ENCODE peak calls at places on chromosomes 2 and 18, in eight cellular contexts. F is GM23248, R is tibial artery, G is cardiac fibroblast, W is OCI-LY7, C is lung, T is IMR-90, M is fibroblast of villous mesenchyme. U is an unnamed sample.

GRCh38 chr2:96340493-96341414 is 5.2 kb downstream of the NCAPH start:
- DNase-seq in G (peak; percentile 54), T (peak; percentile 64), F (peak; percentile 27), C (no peak), M (peak; percentile 55), W (no peak), R (no peak), U (no peak)

GRCh38 chr2:26453421-26454329 is 24.2 kb downstream of the OTOF start:
- DNase-seq in M (no peak), R (peak; percentile 48), W (no peak), C (no peak), G (no peak), F (no peak), T (no peak), U (no peak)

GRCh38 chr2:105388971-105389381 is 9.9 kb downstream of the FHL2 start:
- DNase-seq in T (peak; percentile 98), M (peak; percentile 98), C (no peak), W (no peak), F (peak; percentile 85), R (no peak), G (peak; percentile 96), U (no peak)

GRCh38 chr2:25215948-25216679 is 47.7 kb upstream of the POMC start:
- DNase-seq in M (peak; percentile 78), T (no peak), F (peak; percentile 75), W (peak; percentile 41), C (peak; percentile 65), R (peak; percentile 79), G (peak; percentile 51), U (peak; percentile 18)

GRCh38 chr2:202037086-202037485 is 3.4 kb downstream of the FZD7 start:
- DNase-seq in M (peak; percentile 70), F (peak; percentile 59), C (no peak), W (no peak), G (no peak), R (no peak), T (peak; percentile 63), U (no peak)

GRCh38 chr2:68282814-68283812 is 30.8 kb upstream of the PPP3R1 start:
- DNase-seq in G (peak; percentile 63), F (peak; percentile 63), R (no peak), W (peak; percentile 74), M (peak; percentile 50), C (no peak), T (peak; percentile 61), U (peak; percentile 45)

GRCh38 chr18:2302628-2303516 is 268.4 kb downstream of the METTL4 start:
- DNase-seq in G (peak; percentile 53), T (no peak), M (no peak), W (no peak), C (no peak), F (peak; percentile 50), R (no peak), U (peak; percentile 89)

GRCh38 chr18:8314123-8314522 is 295.1 kb upstream of the RAB12 start:
- DNase-seq in R (no peak), G (no peak), F (peak; percentile 13), W (no peak), C (no peak), T (peak; percentile 40), M (no peak), U (no peak)

GRCh38 chr2:203626952-203627681 is 79.3 kb upstream of the CD28 start:
- DNase-seq in F (peak; percentile 75), W (no peak), T (peak; percentile 86), C (no peak), G (peak; percentile 42), R (no peak), M (peak; percentile 98), U (no peak)

GRCh38 chr2:63488118-63488713 is 100.1 kb downstream of the WDPCP start:
- DNase-seq in M (peak; percentile 38), T (peak; percentile 46), R (no peak), C (no peak), F (peak; percentile 58), W (no peak), G (peak; percentile 69), U (peak; percentile 37)

GRCh38 chr2:115738138-115738537 is 1295.7 kb downstream of the DPP10 start:
- DNase-seq in W (no peak), M (no peak), T (no peak), R (no peak), F (no peak), C (no peak), G (no peak), U (no peak)

DNA sequence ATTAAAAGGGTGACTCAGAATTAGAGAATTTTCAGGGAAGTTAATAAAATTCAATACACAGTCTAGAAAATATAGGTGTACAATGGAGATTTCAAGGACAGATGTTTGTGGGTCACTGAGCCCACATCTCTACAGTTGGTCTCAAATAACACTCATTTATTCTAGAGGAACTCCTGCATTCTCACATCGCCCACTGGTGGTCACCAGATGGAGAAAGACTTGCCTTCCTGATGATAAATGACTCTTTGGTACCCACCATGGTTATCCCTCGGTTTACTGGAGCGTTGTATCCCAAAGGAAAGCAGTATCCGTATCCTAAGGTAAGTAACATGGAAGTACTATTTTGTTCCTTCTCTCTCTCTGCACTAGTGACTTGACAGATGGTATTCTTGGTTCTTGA is 1297.1 kb downstream of the DPP10 start:
- DNase-seq in M (no peak), W (peak; percentile 0), F (no peak), C (no peak), T (no peak), R (no peak), G (no peak), U (no peak)
- H3K4me3 ChIP-seq in M (no peak overlapping the region), W (no peak overlapping the region), F (no peak overlapping the region), C (no peak overlapping the region), T (no peak overlapping the region), R (no peak overlapping the region), G (no peak overlapping the region), U (no peak overlapping the region)

GRCh38 chr2:241809383-241810303 is 650 bp downstream of the NEU4 start:
- DNase-seq in G (no peak), T (no peak), M (no peak), R (no peak), C (no peak), W (no peak), F (no peak), U (no peak)

GRCh38 chr2:241808701-241809382 is at the start of gene NEU4:
- DNase-seq in T (no peak), C (no peak), F (no peak), W (no peak), R (no peak), G (peak; percentile 8), M (no peak), U (no peak)

GRCh38 chr2:241811209-241811951 is 2.4 kb downstream of the NEU4 start:
- DNase-seq in C (peak; percentile 27), T (no peak), R (peak; percentile 66), M (no peak), W (no peak), F (no peak), G (peak; percentile 18), U (no peak)

GRCh38 chr2:241811952-241812729 is 3.1 kb downstream of the NEU4 start:
- DNase-seq in T (no peak), M (no peak), R (peak; percentile 65), C (no peak), F (no peak), W (no peak), G (no peak), U (no peak)

DNA sequence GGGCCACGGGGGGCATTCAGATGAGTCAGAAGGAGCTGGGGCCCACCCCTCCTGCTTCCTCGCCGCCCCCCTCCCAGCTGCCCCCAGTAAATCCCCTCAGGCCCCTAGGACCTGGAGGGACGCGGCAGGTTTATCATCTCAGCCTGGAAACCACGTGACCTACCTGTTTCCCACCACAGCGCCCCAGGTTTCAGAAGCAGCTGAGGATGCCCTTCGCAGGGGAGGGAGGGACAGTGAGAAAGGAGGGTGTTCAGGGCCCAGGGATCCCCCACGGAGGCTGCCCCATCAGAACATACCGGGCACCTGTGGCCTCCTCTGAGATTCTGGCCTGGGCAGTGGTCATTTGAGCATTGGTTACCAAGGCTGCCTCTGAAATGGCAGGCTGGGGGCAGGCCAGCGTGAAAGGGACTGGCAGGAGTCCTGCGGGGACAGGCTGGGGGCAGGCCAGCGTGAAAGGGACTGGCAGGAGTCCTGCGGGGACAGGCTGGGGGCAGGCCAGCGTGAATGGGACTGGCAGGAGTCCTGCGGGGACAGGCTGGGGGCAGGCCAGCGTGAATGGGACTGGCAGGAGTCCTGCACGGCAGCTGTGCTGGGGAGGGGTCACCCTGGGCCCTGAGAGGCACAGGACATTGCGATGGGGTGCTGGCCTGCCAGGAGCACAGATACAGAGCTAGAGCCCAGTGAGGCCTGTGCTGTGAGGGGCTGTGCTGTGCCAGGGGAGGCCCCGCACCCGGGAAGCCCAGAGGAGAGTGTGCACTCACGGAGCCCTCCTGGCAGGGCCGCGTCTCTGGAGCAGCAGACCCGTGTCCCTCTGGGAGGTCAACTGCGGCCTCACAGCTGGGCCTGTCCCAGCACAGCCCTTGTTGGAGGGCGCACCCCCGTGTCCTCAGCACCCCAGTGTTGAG is 1.6 kb downstream of the NEU4 start:
- DNase-seq in W (no peak), M (no peak), G (no peak), R (peak; percentile 64), F (no peak), C (no peak), T (no peak), U (no peak)
- H3K4me3 ChIP-seq in W (no peak overlapping the region), M (no peak overlapping the region), G (no peak overlapping the region), R (no peak overlapping the region), F (no peak overlapping the region), C (no peak overlapping the region), T (no peak overlapping the region), U (no peak overlapping the region)

GRCh38 chr2:60539177-60539576 is 14.3 kb downstream of the BCL11A start:
- DNase-seq in G (no peak), F (no peak), T (no peak), W (no peak), M (no peak), C (no peak), R (no peak), U (no peak)
- H3K4me3 ChIP-seq in G (no peak overlapping the region), F (no peak overlapping the region), T (no peak overlapping the region), W (no peak overlapping the region), M (no peak overlapping the region), C (no peak overlapping the region), R (no peak overlapping the region), U (no peak overlapping the region)

GRCh38 chr18:39751926-39752325 is 2186.3 kb upstream of the CELF4 start:
- DNase-seq in W (no peak), F (no peak), T (no peak), R (no peak), G (no peak), C (no peak), M (no peak), U (no peak)

GRCh38 chr18:39746201-39746600 is 2180.6 kb upstream of the CELF4 start:
- DNase-seq in T (peak; percentile 1), G (no peak), F (no peak), C (no peak), R (no peak), W (no peak), M (no peak), U (no peak)

GRCh38 chr18:39751161-39751560 is 2185.6 kb upstream of the CELF4 start:
- DNase-seq in M (no peak), T (peak; percentile 24), G (peak; percentile 17), C (no peak), W (no peak), F (peak; percentile 38), R (no peak), U (no peak)

GRCh38 chr18:39748727-39749126 is 2183.1 kb upstream of the CELF4 start:
- DNase-seq in M (no peak), T (no peak), C (no peak), R (no peak), G (no peak), W (no peak), F (no peak), U (no peak)

GRCh38 chr18:39749154-39749553 is 2183.6 kb upstream of the CELF4 start:
- DNase-seq in W (no peak), T (no peak), R (no peak), F (no peak), C (no peak), G (no peak), M (no peak), U (no peak)
- H3K4me3 ChIP-seq in W (no peak overlapping the region), T (no peak overlapping the region), R (no peak overlapping the region), F (no peak overlapping the region), C (no peak overlapping the region), G (no peak overlapping the region), M (no peak overlapping the region), U (no peak overlapping the region)

GRCh38 chr2:237860273-237860935 is 981 bp downstream of the RAMP1 start:
- DNase-seq in T (no peak), R (no peak), F (no peak), G (no peak), C (no peak), W (no peak), M (no peak), U (no peak)
- H3K4me3 ChIP-seq in T (peak overlapping the region; percentile 42), R (peak overlapping the region; percentile 76), F (peak overlapping the region; percentile 48), G (peak overlapping the region; percentile 39), C (no peak overlapping the region), W (no peak overlapping the region), M (peak overlapping the region; percentile 54), U (no peak overlapping the region)